ENCODE peak calls at places on chromosomes 2 and 18, in six cellular contexts. R is neural crest cell; F is NCI-H748 treated with DMSO at 0.1 percent for 48 hours; L is T-helper 2 cell; O is midbrain; N is effector memory CD8-positive, alpha-beta T cell. K is an unnamed sample.

GRCh38 chr18:24421831-24422230 is 4.6 kb upstream of the IMPACT start:
- DNase-seq in N (no peak), F (no peak), R (no peak), O (no peak), L (no peak), K (no peak)

GRCh38 chr2:63047534-63048281 is 2.9 kb upstream of the OTX1 start:
- DNase-seq in O (peak), L (no peak), F (no peak), R (peak), N (no peak), K (no peak)

GRCh38 chr2:32058130-32058529 is 5.2 kb upstream of the SPAST start:
- DNase-seq in F (no peak), O (no peak), N (no peak), L (no peak), R (no peak), K (no peak)

GRCh38 chr2:501130-501529 is 176.1 kb downstream of the TMEM18 start:
- DNase-seq in F (no peak), N (no peak), L (no peak), R (peak), O (no peak), K (no peak)

GRCh38 chr2:120592084-120592483 is 143.6 kb upstream of the GLI2 start:
- DNase-seq in F (no peak), N (no peak), R (no peak), L (no peak), O (no peak), K (no peak)

GRCh38 chr2:171347591-171348032 is 86.2 kb downstream of the METTL8 start:
- DNase-seq in N (no peak), F (no peak), O (no peak), L (no peak), R (no peak), K (no peak)

GRCh38 chr18:75213610-75214009 is 3.0 kb downstream of the TSHZ1 start:
- DNase-seq in L (no peak), N (no peak), O (no peak), F (peak), R (no peak), K (no peak)

GRCh38 chr2:8438996-8439395 is 242.9 kb upstream of the ID2 start:
- DNase-seq in O (no peak), R (no peak), L (no peak), F (no peak), N (no peak), K (no peak)

GRCh38 chr2:12498703-12499102 is 218.0 kb upstream of the TRIB2 start:
- DNase-seq in O (no peak), N (no peak), R (no peak), F (no peak), L (no peak), K (no peak)

GRCh38 chr18:51654441-51655326 is 457.2 kb upstream of the MEX3C start:
- DNase-seq in F (no peak), L (no peak), R (no peak), N (no peak), O (no peak), K (no peak)

GRCh38 chr2:217950401-217950871 is 52.4 kb downstream of the TNS1 start:
- DNase-seq in F (no peak), O (no peak), L (no peak), N (no peak), R (no peak), K (no peak)

GRCh38 chr2:215442392-215442787 is 6.5 kb upstream of the FN1 start:
- DNase-seq in L (no peak), R (no peak), F (no peak), O (no peak), N (no peak), K (no peak)

GRCh38 chr2:238415036-238415764 is 11.5 kb upstream of the ASB1 start:
- DNase-seq in L (no peak), O (no peak), N (no peak), F (no peak), R (no peak), K (peak)

GRCh38 chr2:67465623-67466022 is 68.5 kb downstream of the ETAA1 start:
- DNase-seq in L (no peak), F (no peak), R (no peak), N (no peak), O (no peak), K (no peak)

GRCh38 chr2:99809259-99809900 is 319.6 kb upstream of the REV1 start:
- DNase-seq in F (no peak), N (no peak), R (no peak), L (no peak), O (no peak), K (no peak)

GRCh38 chr18:26865557-26865956 is at the start of gene AQP4:
- DNase-seq in R (no peak), O (peak), N (no peak), L (no peak), F (no peak), K (peak)

GRCh38 chr2:181812106-181812745 is 79.3 kb upstream of the ITPRID2 start:
- DNase-seq in L (no peak), O (no peak), N (no peak), F (no peak), R (no peak), K (no peak)

GRCh38 chr2:56167616-56168015 is 16.2 kb upstream of the CCDC85A start:
- DNase-seq in F (no peak), R (no peak), O (no peak), N (no peak), L (no peak), K (peak)

GRCh38 chr2:97707428-97708380 is 5.7 kb upstream of the ZAP70 start:
- DNase-seq in F (no peak), O (no peak), R (no peak), N (no peak), L (no peak), K (no peak)

GRCh38 chr2:16406497-16406896 is 259.1 kb downstream of the CYRIA start:
- DNase-seq in L (no peak), R (no peak), O (no peak), F (no peak), N (no peak), K (no peak)

GRCh38 chr2:65053199-65053598 is 3.0 kb upstream of the CEP68 start:
- DNase-seq in N (peak), L (no peak), R (no peak), O (no peak), F (no peak), K (no peak)

GRCh38 chr18:68083131-68083530 is 566.6 kb upstream of the DSEL start:
- DNase-seq in O (no peak), N (no peak), L (no peak), R (no peak), F (no peak), K (no peak)

GRCh38 chr2:238272156-238272555 is 16.3 kb downstream of the PER2 start:
- DNase-seq in O (no peak), F (no peak), L (no peak), R (no peak), N (no peak), K (no peak)

GRCh38 chr2:14220101-14220500 is 412.4 kb upstream of the LRATD1 start:
- DNase-seq in R (no peak), F (no peak), O (no peak), L (no peak), N (no peak), K (no peak)

GRCh38 chr2:21774691-21775090 is 650.9 kb downstream of the TDRD15 start:
- DNase-seq in O (no peak), N (no peak), F (no peak), L (no peak), R (no peak), K (no peak)

GRCh38 chr2:120140866-120141265 is 82.3 kb downstream of the TMEM185B start:
- DNase-seq in F (no peak), L (no peak), O (no peak), R (no peak), N (no peak), K (no peak)

GRCh38 chr2:120150040-120150482 is 73.1 kb downstream of the TMEM185B start:
- DNase-seq in N (no peak), L (no peak), O (no peak), F (no peak), R (no peak), K (no peak)

GRCh38 chr2:223034241-223034933 is 17.6 kb upstream of the KCNE4 start:
- DNase-seq in L (no peak), N (no peak), F (no peak), O (no peak), R (no peak), K (no peak)

GRCh38 chr2:148928395-148928794 is 53.4 kb downstream of the KIF5C start:
- DNase-seq in L (no peak), F (peak), N (no peak), R (no peak), O (no peak), K (no peak)

GRCh38 chr2:150214626-150215025 is 272.8 kb downstream of the RND3 start:
- DNase-seq in N (no peak), F (peak), R (no peak), O (no peak), L (no peak), K (no peak)

GRCh38 chr2:7685342-7686015 is 768.3 kb downstream of the RNF144A start:
- DNase-seq in N (no peak), F (no peak), L (no peak), O (no peak), R (no peak), K (no peak)

GRCh38 chr2:227511239-227511930 is 39.4 kb downstream of the AGFG1 start:
- DNase-seq in L (no peak), R (no peak), F (no peak), N (no peak), O (no peak), K (no peak)

GRCh38 chr2:34474646-34475045 is 875.5 kb upstream of the FAM98A start:
- DNase-seq in F (no peak), O (no peak), R (no peak), L (no peak), N (no peak), K (no peak)

GRCh38 chr2:138846216-138846821 is 66.1 kb upstream of the NXPH2 start:
- DNase-seq in R (no peak), N (no peak), L (no peak), O (peak), F (peak), K (peak)